ENCODE peak calls at places on chromosomes 5 and 9, in four cellular contexts. J, U, S and R are unnamed samples. For H3K36me3, the result is how much of the 10 kb centered on the place peaks cover.

GRCh38 chr9:84781431-84781830 is 111.9 kb downstream of the NTRK2 start:
- DNase-seq in J (no peak), U (peak), S (peak), R (no peak)

GRCh38 chr9:88658311-88658822 is 123.4 kb downstream of the NXNL2 start:
- DNase-seq in J (no peak), U (peak), S (no peak), R (no peak)

GRCh38 chr9:101458955-101459631 is 23.5 kb upstream of the ALDOB start:
- DNase-seq in J (no peak), U (peak), S (peak), R (no peak)

GRCh38 chr9:99782962-99783718 is 38.5 kb upstream of the NR4A3 start:
- DNase-seq in J (no peak), U (no peak), S (no peak), R (no peak)

GRCh38 chr5:67802766-67803165 is 412.8 kb upstream of the PIK3R1 start:
- DNase-seq in J (no peak), U (no peak), S (no peak), R (no peak)

GRCh38 chr5:110054240-110054639 is 364.5 kb downstream of the MAN2A1 start:
- DNase-seq in J (peak), U (peak), S (peak), R (no peak)

GRCh38 chr5:56328753-56329560 is 95.8 kb upstream of the ANKRD55 start:
- DNase-seq in J (no peak), U (no peak), S (no peak), R (no peak)

GRCh38 chr9:70049672-70050271 is 6.1 kb downstream of the MAMDC2 start:
- DNase-seq in J (peak), U (no peak), S (no peak), R (no peak)

GRCh38 chr9:104091028-104091590 is 3.0 kb upstream of the SMC2 start:
- DNase-seq in J (no peak), U (no peak), S (no peak), R (no peak)

GRCh38 chr5:55406292-55406691 is 98.5 kb downstream of the MTREX start:
- DNase-seq in J (no peak), U (no peak), S (no peak), R (no peak)

GRCh38 chr5:71922584-71923106 is 184.6 kb upstream of the MAP1B start:
- DNase-seq in J (no peak), U (no peak), S (no peak), R (no peak)

GRCh38 chr9:75683591-75683990 is 206.9 kb upstream of the PCSK5 start:
- DNase-seq in J (no peak), U (no peak), S (no peak), R (no peak)

GRCh38 chr5:31047621-31048020 is 145.9 kb upstream of the CDH6 start:
- DNase-seq in J (no peak), U (no peak), S (no peak), R (no peak)

GRCh38 chr9:133195029-133195428 is 14.0 kb downstream of the OBP2B start:
- DNase-seq in J (no peak), U (no peak), S (no peak), R (no peak)

GRCh38 chr9:79301549-79301948 is 270.2 kb upstream of the TLE4 start:
- DNase-seq in J (no peak), U (no peak), S (no peak), R (no peak)

GRCh38 chr5:150278916-150279315 is 10.7 kb downstream of the CAMK2A start:
- DNase-seq in J (no peak), U (no peak), S (no peak), R (no peak)

GRCh38 chr9:135218331-135219225 is 131.1 kb downstream of the OLFM1 start:
- DNase-seq in J (no peak), U (no peak), S (peak), R (no peak)

GRCh38 chr5:179258001-179258921 is 87.0 kb downstream of the ADAMTS2 start:
- DNase-seq in J (peak), U (no peak), S (peak), R (no peak)

GRCh38 chr5:35838370-35839042 is 18.2 kb upstream of the IL7R start:
- DNase-seq in J (no peak), U (no peak), S (no peak), R (no peak)

GRCh38 chr5:165457854-165458481 is 1952.5 kb downstream of the MAT2B start:
- DNase-seq in J (no peak), U (peak), S (peak), R (no peak)

GRCh38 chr5:96459313-96460109 is 26.5 kb upstream of the PCSK1 start:
- DNase-seq in J (no peak), U (no peak), S (no peak), R (no peak)

GRCh38 chr9:132214027-132214622 is 52.3 kb downstream of the NTNG2 start:
- DNase-seq in J (no peak), U (no peak), S (peak), R (peak)

GRCh38 chr9:89874351-89875321 is 269.8 kb downstream of the GADD45G start:
- DNase-seq in J (no peak), U (no peak), S (peak), R (peak)
- TF ChIP-seq EP300 in J (no peak), U (no peak), S (no peak), R (no peak)

DNA sequence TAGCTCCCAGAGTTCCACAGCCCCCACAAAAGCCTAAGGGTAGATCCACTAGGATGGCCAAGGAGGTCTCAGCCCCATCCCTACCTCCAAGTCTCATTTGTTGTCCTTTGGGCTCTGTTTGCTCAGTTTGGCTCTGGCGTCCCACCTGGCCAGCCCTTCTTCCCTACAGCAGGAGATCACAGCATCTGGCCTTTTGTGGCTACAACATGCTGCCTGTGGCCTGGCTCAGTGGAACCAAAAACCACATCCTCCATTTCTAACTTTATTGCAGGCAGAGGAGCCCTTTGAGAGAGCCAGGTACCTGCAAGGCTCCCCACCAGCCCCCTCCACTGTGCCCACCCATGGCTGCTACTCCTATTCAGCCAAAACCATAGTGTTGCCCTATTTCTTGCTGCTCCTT is 11.4 kb downstream of the JADE2 start:
- DNase-seq in J (no peak), U (no peak), S (no peak), R (no peak)
- H3K36me3 ChIP-seq in J (under half), U (under half), S (under half), R (half or more)

GRCh38 chr5:50580506-50580905 is 85.9 kb upstream of the PARP8 start:
- DNase-seq in J (no peak), U (no peak), S (no peak), R (no peak)
- TF ChIP-seq EP300 in J (no peak), U (no peak), S (no peak), R (no peak)

GRCh38 chr9:20988061-20988460 is 43.4 kb downstream of the HACD4 start:
- DNase-seq in J (no peak), U (no peak), S (no peak), R (no peak)

GRCh38 chr9:20990867-20991266 is 40.6 kb downstream of the HACD4 start:
- DNase-seq in J (no peak), U (no peak), S (no peak), R (no peak)

GRCh38 chr9:20987521-20987920 is 43.9 kb downstream of the HACD4 start:
- DNase-seq in J (no peak), U (no peak), S (no peak), R (no peak)

GRCh38 chr9:20988916-20989315 is 42.5 kb downstream of the HACD4 start:
- DNase-seq in J (no peak), U (no peak), S (no peak), R (no peak)

GRCh38 chr9:20989923-20990341 is 41.5 kb downstream of the HACD4 start:
- DNase-seq in J (peak), U (no peak), S (no peak), R (peak)
- H3K36me3 ChIP-seq in J (under half), U (under half), S (under half), R (under half)

GRCh38 chr5:73564018-73564417 is 1.4 kb downstream of the ANKRA2 start:
- DNase-seq in J (no peak), U (peak), S (peak), R (no peak)

GRCh38 chr5:73564644-73565165 is 734 bp downstream of the ANKRA2 start:
- DNase-seq in J (no peak), U (peak), S (peak), R (no peak)

GRCh38 chr5:73565969-73566547 is 515 bp downstream of the UTP15 start:
- DNase-seq in J (no peak), U (no peak), S (no peak), R (no peak)

DNA sequence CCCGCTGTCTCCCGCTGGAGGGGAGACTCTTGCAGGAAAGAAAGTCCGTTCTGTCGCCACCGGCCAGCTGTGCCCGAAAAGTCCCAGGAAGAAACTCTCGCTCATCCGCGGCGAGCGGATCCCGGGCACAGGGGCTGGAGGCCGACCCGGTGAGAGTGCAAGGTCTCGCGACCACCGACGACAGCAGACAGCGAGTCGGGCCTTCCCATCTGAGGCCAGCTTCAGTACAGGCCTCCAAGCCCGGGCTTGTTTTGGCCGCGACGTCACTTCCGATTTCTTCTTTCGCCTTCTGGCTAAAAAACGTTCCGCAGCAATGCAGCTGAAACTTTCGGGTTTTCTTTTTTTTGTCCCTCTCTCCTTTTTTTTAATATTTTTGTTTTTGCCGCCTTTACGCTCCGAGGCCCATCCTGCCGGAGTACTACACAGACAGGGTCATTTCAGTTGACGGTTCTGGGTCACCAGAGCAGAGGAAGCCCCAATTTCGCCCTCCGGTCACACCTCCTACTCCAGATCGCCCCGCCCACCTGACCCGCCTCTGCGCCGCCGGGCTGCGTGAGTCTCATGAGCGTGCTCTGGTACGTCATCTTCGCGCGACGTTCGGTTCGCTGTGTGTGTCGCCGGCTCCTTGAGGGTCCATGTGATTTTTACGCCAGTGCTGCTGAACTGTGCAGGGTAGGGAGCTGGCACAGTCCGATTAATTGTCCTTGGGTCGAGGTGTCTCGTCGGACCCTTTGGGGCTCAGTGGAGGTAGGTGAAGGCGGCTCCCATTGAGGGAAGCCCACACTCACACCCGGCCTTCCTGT is at the start of the genes ANKRA2 and UTP15:
- DNase-seq in J (peak), U (peak), S (peak), R (peak)
- TF ChIP-seq EP300 in J (no peak), U (no peak), S (no peak), R (no peak)

GRCh38 chr5:39080597-39081204 is 6.5 kb upstream of the RICTOR start:
- DNase-seq in J (peak), U (peak), S (peak), R (no peak)
- H3K36me3 ChIP-seq in J (under half), U (under half), S (under half), R (under half)

DNA sequence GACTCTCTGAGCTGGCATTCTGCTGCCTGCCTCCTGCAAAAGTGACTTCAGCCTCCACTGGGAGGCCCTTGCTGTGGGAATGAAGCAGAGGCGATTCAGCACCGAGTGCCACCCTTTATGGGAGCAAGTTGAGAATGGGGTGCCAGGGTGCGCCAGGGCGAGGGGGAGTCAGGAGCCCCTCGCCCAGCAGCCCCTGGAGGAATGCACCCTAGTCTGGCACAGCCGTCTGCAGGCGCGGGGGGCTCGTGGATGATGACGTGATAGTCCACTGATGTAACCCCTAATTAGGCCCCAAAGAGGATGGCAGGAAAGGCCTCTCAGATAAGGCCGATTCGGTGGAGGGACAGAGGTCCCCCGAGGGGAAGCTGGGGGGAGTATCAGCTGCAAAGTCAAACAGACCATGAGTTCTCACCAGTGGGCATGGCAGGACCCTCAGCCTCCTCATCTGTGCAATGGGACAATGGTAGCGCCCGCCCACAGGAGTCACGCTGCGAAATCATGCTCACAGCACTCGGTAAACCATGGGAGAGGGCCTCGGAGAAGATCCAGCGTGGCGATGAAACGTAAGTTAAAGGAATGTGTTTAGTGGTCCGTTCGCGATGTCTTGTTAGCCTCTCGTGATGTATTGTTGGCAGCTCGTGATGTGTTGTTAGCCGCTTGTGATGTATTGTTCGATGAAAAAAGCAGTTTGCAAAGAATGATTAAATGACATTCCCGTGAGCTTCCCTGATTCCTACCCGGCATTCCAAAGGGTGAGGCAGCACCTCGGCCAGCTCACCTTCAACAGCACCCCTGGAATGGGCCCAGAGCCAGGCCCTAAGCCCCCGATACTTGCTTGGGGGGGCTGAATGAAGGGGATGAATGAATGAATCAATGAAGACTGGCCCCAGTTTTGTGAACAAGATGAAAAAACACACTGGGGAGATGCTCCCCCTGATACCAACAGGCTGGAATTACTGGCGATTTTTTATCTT is 49.7 kb upstream of the NOTCH1 start:
- DNase-seq in J (no peak), U (no peak), S (no peak), R (no peak)
- TF ChIP-seq EP300 in J (no peak), U (no peak), S (no peak), R (no peak)

GRCh38 chr9:121783126-121783522 is 131.7 kb downstream of the DAB2IP start:
- DNase-seq in J (no peak), U (no peak), S (no peak), R (no peak)

GRCh38 chr9:121785673-121786542 is 134.5 kb downstream of the DAB2IP start:
- DNase-seq in J (peak), U (no peak), S (no peak), R (no peak)

GRCh38 chr9:121786543-121786948 is 135.1 kb downstream of the DAB2IP start:
- DNase-seq in J (no peak), U (no peak), S (no peak), R (no peak)

GRCh38 chr9:121783523-121784507 is 132.4 kb downstream of the DAB2IP start:
- DNase-seq in J (peak), U (no peak), S (no peak), R (peak)

GRCh38 chr9:121784706-121785426 is 133.4 kb downstream of the DAB2IP start:
- DNase-seq in J (peak), U (no peak), S (no peak), R (no peak)
- H3K36me3 ChIP-seq in J (under half), U (under half), S (under half), R (half or more)

DNA sequence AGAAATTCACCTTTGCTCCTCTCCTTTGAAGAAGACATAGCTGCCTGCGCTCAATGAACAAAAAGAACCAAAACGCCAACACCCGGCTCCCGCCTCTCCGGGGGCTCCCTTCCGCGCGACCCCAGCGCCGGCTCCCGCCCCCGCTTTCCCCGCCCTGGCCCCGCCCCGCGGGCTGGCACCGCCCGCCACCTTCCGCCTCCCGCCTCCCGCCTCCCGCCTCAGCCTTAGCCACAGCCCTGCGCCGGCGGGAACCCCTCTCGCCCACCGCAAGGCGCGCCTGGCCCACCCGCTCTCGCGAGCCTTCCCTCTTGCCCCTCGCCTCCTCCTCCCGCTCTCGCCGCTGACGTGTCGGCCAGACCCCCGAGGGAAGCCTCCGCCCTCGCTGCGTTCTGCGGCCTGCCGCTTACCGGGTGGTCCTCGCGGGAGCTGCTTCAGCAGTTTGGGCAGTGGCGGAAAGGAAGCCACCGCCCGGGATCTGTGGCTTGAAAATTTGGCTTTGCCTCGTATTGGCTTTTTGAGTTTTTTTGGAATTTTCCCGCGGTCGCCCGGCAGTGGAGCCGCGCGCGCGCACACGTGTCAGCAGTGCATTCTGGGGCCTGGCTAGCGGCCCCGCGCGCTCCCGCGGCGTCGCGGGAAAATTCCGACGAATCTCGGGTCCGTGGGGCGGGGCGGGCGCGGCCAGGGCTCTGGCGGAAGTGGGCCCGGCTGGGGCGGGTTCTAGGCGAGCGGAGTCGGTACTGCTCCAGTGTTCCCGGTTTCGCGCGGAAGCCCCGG is at the start of gene FANCC:
- DNase-seq in J (peak), U (peak), S (peak), R (peak)
- TF ChIP-seq EP300 in J (no peak), U (no peak), S (peak), R (no peak)

GRCh38 chr9:33277484-33277883 is 12.6 kb downstream of the CHMP5 start:
- DNase-seq in J (no peak), U (no peak), S (no peak), R (no peak)

GRCh38 chr9:33270146-33270545 is 5.3 kb downstream of the CHMP5 start:
- DNase-seq in J (no peak), U (no peak), S (no peak), R (no peak)

GRCh38 chr9:33272061-33272460 is 7.2 kb downstream of the CHMP5 start:
- DNase-seq in J (peak), U (peak), S (no peak), R (no peak)

GRCh38 chr9:33273266-33273971 is 8.6 kb downstream of the CHMP5 start:
- DNase-seq in J (no peak), U (no peak), S (no peak), R (no peak)

GRCh38 chr9:33273972-33274328 is 9.1 kb downstream of the CHMP5 start:
- DNase-seq in J (no peak), U (no peak), S (no peak), R (no peak)
- H3K36me3 ChIP-seq in J (half or more), U (half or more), S (half or more), R (half or more)